ENCODE peak calls at places on chromosomes 16 and 17, in eight cellular contexts. G is neuronal stem cell, C is PC-9, Y is DND-41, B is AG20443, W is NCI-H1048, U is NCI-H524, E is NCI-H460. F is an unnamed sample.

GRCh38 chr17:21677126-21677910 is 15.0 kb upstream of the KCNJ18 start:
- DNase-seq in G (no peak), C (no peak), Y (no peak), B (no peak), W (no peak), U (no peak), E (no peak), F (no peak)

GRCh38 chr16:64254443-64255367 is 867.2 kb downstream of the CDH11 start:
- DNase-seq in G (no peak), C (no peak), Y (no peak), B (no peak), W (no peak), U (no peak), E (no peak), F (no peak)

GRCh38 chr16:371729-372521 is 1.6 kb upstream of the MRPL28 start:
- DNase-seq in G (no peak), C (no peak), Y (no peak), B (no peak), W (no peak), U (peak), E (no peak), F (no peak)

GRCh38 chr16:84919751-84920150 is 91.6 kb downstream of the ZDHHC7 start:
- DNase-seq in G (no peak), C (no peak), Y (no peak), B (no peak), W (no peak), U (no peak), E (no peak), F (no peak)

GRCh38 chr16:77584205-77584859 is 138.0 kb upstream of the NUDT7 start:
- DNase-seq in G (peak), C (peak), Y (peak), B (peak), W (no peak), U (peak), E (peak), F (peak)

GRCh38 chr16:85202631-85203461 is 90.6 kb upstream of the CIBAR2 start:
- DNase-seq in G (peak), C (no peak), Y (no peak), B (peak), W (no peak), U (peak), E (no peak), F (no peak)

GRCh38 chr17:47603830-47604229 is 45.9 kb upstream of the KPNB1 start:
- DNase-seq in G (no peak), C (no peak), Y (no peak), B (no peak), W (no peak), U (peak), E (no peak), F (no peak)

GRCh38 chr16:49940464-49941224 is 84.4 kb upstream of the CNEP1R1 start:
- DNase-seq in G (no peak), C (no peak), Y (no peak), B (no peak), W (no peak), U (no peak), E (no peak), F (no peak)